ENCODE peak calls at places on chromosome 22, in ten cellular contexts. O is esophagus squamous epithelium, U is upper lobe of left lung, Q is thoracic aorta, E is fibroblast of lung, F is keratinocyte, A is heart right ventricle, V is left lung, R is psoas muscle, K is A673. D is an unnamed sample.

GRCh38 chr22:49979587-49980264 is 19.2 kb downstream of the PIM3 start:
- DNase-seq in O (no peak), U (peak), Q (no peak), E (peak), F (no peak), A (no peak), V (no peak), R (peak), K (peak), D (no peak)

GRCh38 chr22:35227248-35227647 is 30.0 kb upstream of the HMGXB4 start:
- DNase-seq in O (no peak), U (no peak), Q (no peak), E (no peak), F (no peak), A (no peak), V (no peak), R (no peak), K (no peak), D (no peak)

GRCh38 chr22:41574847-41575381 is 14.1 kb downstream of the CSDC2 start:
- DNase-seq in O (no peak), U (peak), Q (no peak), E (peak), F (no peak), A (peak), V (no peak), R (peak), K (no peak), D (no peak)

GRCh38 chr22:41565403-41566054 is 4.7 kb downstream of the CSDC2 start:
- DNase-seq in O (no peak), U (peak), Q (no peak), E (peak), F (no peak), A (no peak), V (no peak), R (no peak), K (peak), D (no peak)

GRCh38 chr22:20117656-20118571 is 888 bp upstream of the TRMT2A start:
- DNase-seq in O (no peak), U (no peak), Q (no peak), E (peak), F (no peak), A (peak), V (peak), R (peak), K (peak), D (no peak)

GRCh38 chr22:48957311-48957986 is 870.2 kb downstream of the BRD1 start:
- DNase-seq in O (no peak), U (peak), Q (no peak), E (no peak), F (no peak), A (no peak), V (peak), R (no peak), K (no peak), D (no peak)

GRCh38 chr22:50710221-50710620 is 27.8 kb upstream of the ACR start:
- DNase-seq in O (no peak), U (no peak), Q (no peak), E (no peak), F (no peak), A (no peak), V (peak), R (peak), K (no peak), D (no peak)

GRCh38 chr22:41021655-41022454 is 70.5 kb upstream of the EP300 start:
- DNase-seq in O (no peak), U (peak), Q (no peak), E (peak), F (no peak), A (peak), V (peak), R (peak), K (peak), D (peak)

GRCh38 chr22:48301421-48301820 is 1526.3 kb downstream of the BRD1 start:
- DNase-seq in O (no peak), U (peak), Q (no peak), E (no peak), F (no peak), A (no peak), V (no peak), R (no peak), K (no peak), D (no peak)

GRCh38 chr22:36816338-36816634 is 549 bp downstream of the PVALB start:
- DNase-seq in O (no peak), U (no peak), Q (no peak), E (no peak), F (no peak), A (no peak), V (no peak), R (no peak), K (no peak), D (no peak)

GRCh38 chr22:25492950-25493790 is 71.3 kb upstream of the GRK3 start:
- DNase-seq in O (no peak), U (no peak), Q (no peak), E (no peak), F (no peak), A (no peak), V (no peak), R (no peak), K (peak), D (no peak)

GRCh38 chr22:37752189-37753061 is 55.3 kb upstream of the GCAT start:
- DNase-seq in O (peak), U (peak), Q (peak), E (peak), F (peak), A (peak), V (peak), R (peak), K (peak), D (peak)

GRCh38 chr22:48856308-48856615 is 971.4 kb downstream of the BRD1 start:
- DNase-seq in O (no peak), U (no peak), Q (no peak), E (no peak), F (no peak), A (no peak), V (no peak), R (no peak), K (no peak), D (no peak)

GRCh38 chr22:27796829-27797792 is 4.4 kb downstream of the MN1 start:
- DNase-seq in O (no peak), U (no peak), Q (no peak), E (no peak), F (no peak), A (no peak), V (no peak), R (peak), K (no peak), D (no peak)

GRCh38 chr22:27533105-27533504 is 268.5 kb downstream of the MN1 start:
- DNase-seq in O (no peak), U (no peak), Q (no peak), E (no peak), F (no peak), A (no peak), V (no peak), R (no peak), K (no peak), D (no peak)

GRCh38 chr22:20298803-20299735 is 20.8 kb downstream of the DGCR6L start:
- DNase-seq in O (peak), U (peak), Q (peak), E (peak), F (peak), A (peak), V (peak), R (peak), K (peak), D (peak)

GRCh38 chr22:27879923-27880322 is 39.1 kb downstream of the PITPNB start:
- DNase-seq in O (no peak), U (no peak), Q (no peak), E (peak), F (no peak), A (no peak), V (no peak), R (no peak), K (peak), D (no peak)

GRCh38 chr22:33451851-33452469 is 393.8 kb upstream of the SYN3 start:
- DNase-seq in O (no peak), U (no peak), Q (no peak), E (no peak), F (no peak), A (no peak), V (no peak), R (no peak), K (no peak), D (no peak)

GRCh38 chr22:26471522-26471921 is 12.1 kb downstream of the HPS4 start:
- DNase-seq in O (no peak), U (peak), Q (no peak), E (peak), F (peak), A (no peak), V (no peak), R (peak), K (no peak), D (no peak)

GRCh38 chr22:30253205-30253852 is 6.8 kb upstream of the LIF start:
- DNase-seq in O (no peak), U (no peak), Q (no peak), E (peak), F (no peak), A (peak), V (peak), R (peak), K (no peak), D (no peak)

GRCh38 chr22:26585104-26585790 is 4.7 kb downstream of the TPST2 start:
- DNase-seq in O (no peak), U (peak), Q (no peak), E (peak), F (peak), A (peak), V (peak), R (peak), K (peak), D (no peak)

GRCh38 chr22:25110846-25111578 is 88.6 kb upstream of the CRYBB3 start:
- DNase-seq in O (no peak), U (peak), Q (peak), E (peak), F (peak), A (peak), V (no peak), R (peak), K (peak), D (peak)

GRCh38 chr22:49774046-49774445 is 53.6 kb downstream of the BRD1 start:
- DNase-seq in O (no peak), U (no peak), Q (no peak), E (no peak), F (no peak), A (no peak), V (peak), R (no peak), K (no peak), D (no peak)

GRCh38 chr22:27888310-27888709 is 30.7 kb downstream of the PITPNB start:
- DNase-seq in O (no peak), U (no peak), Q (no peak), E (no peak), F (no peak), A (no peak), V (no peak), R (no peak), K (no peak), D (no peak)

GRCh38 chr22:32801436-32802290 is at the start of gene TIMP3:
- DNase-seq in O (no peak), U (peak), Q (peak), E (peak), F (no peak), A (peak), V (peak), R (peak), K (peak), D (peak)

GRCh38 chr22:25111579-25112517 is 87.8 kb upstream of the CRYBB3 start:
- DNase-seq in O (no peak), U (peak), Q (peak), E (no peak), F (no peak), A (no peak), V (peak), R (peak), K (no peak), D (peak)

GRCh38 chr22:35736701-35737100 is 19.0 kb downstream of the APOL5 start:
- DNase-seq in O (no peak), U (no peak), Q (no peak), E (no peak), F (no peak), A (no peak), V (no peak), R (no peak), K (no peak), D (no peak)

GRCh38 chr22:28332410-28332809 is 347.2 kb downstream of the TTC28 start:
- DNase-seq in O (no peak), U (no peak), Q (no peak), E (peak), F (no peak), A (no peak), V (no peak), R (no peak), K (no peak), D (no peak)

GRCh38 chr22:35731321-35731720 is 13.6 kb downstream of the APOL5 start:
- DNase-seq in O (no peak), U (no peak), Q (no peak), E (no peak), F (no peak), A (no peak), V (no peak), R (no peak), K (no peak), D (no peak)

GRCh38 chr22:41401781-41402648 is 20.3 kb downstream of the TEF start:
- DNase-seq in O (no peak), U (peak), Q (no peak), E (peak), F (no peak), A (peak), V (peak), R (peak), K (peak), D (no peak)

GRCh38 chr22:17281026-17281809 is 62.0 kb upstream of the ADA2 start:
- DNase-seq in O (no peak), U (no peak), Q (no peak), E (no peak), F (no peak), A (no peak), V (no peak), R (no peak), K (no peak), D (no peak)
- H3K27ac ChIP-seq in O (no peak), U (no peak), Q (no peak), E (no peak), F (no peak), A (no peak), V (no peak), R (no peak), K (no peak), D (no peak)

GRCh38 chr22:46734830-46735453 is 3.1 kb downstream of the CERK start:
- DNase-seq in O (no peak), U (peak), Q (no peak), E (no peak), F (no peak), A (no peak), V (peak), R (no peak), K (no peak), D (no peak)
- TF ChIP-seq CTCF in O (no peak), U (no peak), Q (no peak), E (no peak), F (no peak), A (no peak), V (no peak), R (no peak), K (no peak), D (no peak)

GRCh38 chr22:39897841-39898240 is 3.0 kb upstream of the GRAP2 start:
- DNase-seq in O (no peak), U (no peak), Q (no peak), E (no peak), F (no peak), A (no peak), V (no peak), R (no peak), K (no peak), D (no peak)
- H3K27ac ChIP-seq in O (no peak), U (no peak), Q (no peak), E (no peak), F (no peak), A (no peak), V (no peak), R (no peak), K (no peak), D (no peak)

DNA sequence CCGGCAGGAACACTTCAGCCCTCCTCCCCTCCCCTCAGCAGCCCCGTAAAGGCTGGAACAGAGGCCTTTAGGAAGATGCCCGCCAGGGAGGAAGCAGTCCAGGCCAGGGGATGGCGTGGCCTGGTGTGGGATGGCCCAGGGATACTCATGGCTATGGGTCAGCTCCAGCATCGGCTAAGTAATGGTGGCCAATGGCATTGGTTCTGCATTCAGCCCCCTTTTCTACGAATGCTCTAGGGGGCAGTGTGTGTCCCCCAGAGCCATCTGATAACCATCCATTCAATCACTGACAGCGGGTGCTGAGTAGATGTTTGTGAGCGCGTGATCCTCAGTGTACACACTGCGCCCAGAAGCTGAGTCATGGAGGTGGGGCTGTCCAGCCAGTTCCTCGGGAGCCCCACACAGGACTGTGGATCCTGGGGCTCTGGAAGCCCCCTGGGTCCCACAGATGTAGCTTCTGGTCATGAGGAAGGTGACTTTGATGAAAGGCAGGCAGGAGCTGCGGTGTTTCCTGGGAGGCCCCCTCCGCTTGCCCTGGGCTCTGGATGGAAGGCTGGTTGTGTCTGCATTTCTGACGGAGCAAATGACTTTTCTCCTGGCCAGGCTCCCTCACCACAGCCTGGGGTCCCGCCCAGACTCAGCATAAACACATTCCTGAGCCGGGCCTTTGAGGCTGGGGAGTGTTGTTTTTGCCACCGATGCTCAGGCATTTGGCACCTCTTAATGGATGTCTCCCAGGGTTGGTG is 46.5 kb downstream of the FBLN1 start:
- DNase-seq in O (no peak), U (peak), Q (peak), E (peak), F (no peak), A (no peak), V (no peak), R (peak), K (peak), D (peak)
- TF ChIP-seq CTCF in O (peak), U (no peak), Q (peak), E (peak), F (peak), A (no peak), V (no peak), R (peak), K (peak), D (no peak)

GRCh38 chr22:43186272-43187170 is at the start of gene TTLL12:
- DNase-seq in O (no peak), U (peak), Q (no peak), E (peak), F (no peak), A (peak), V (peak), R (peak), K (peak), D (no peak)

GRCh38 chr22:43185860-43186261 is 1.1 kb downstream of the TTLL12 start:
- DNase-seq in O (no peak), U (peak), Q (no peak), E (peak), F (no peak), A (peak), V (peak), R (peak), K (peak), D (peak)

GRCh38 chr22:43183496-43184263 is 3.3 kb downstream of the TTLL12 start:
- DNase-seq in O (no peak), U (no peak), Q (no peak), E (peak), F (no peak), A (no peak), V (peak), R (no peak), K (peak), D (no peak)

GRCh38 chr22:43188829-43189545 is 2.1 kb upstream of the TTLL12 start:
- DNase-seq in O (no peak), U (no peak), Q (no peak), E (no peak), F (no peak), A (no peak), V (peak), R (no peak), K (no peak), D (no peak)

DNA sequence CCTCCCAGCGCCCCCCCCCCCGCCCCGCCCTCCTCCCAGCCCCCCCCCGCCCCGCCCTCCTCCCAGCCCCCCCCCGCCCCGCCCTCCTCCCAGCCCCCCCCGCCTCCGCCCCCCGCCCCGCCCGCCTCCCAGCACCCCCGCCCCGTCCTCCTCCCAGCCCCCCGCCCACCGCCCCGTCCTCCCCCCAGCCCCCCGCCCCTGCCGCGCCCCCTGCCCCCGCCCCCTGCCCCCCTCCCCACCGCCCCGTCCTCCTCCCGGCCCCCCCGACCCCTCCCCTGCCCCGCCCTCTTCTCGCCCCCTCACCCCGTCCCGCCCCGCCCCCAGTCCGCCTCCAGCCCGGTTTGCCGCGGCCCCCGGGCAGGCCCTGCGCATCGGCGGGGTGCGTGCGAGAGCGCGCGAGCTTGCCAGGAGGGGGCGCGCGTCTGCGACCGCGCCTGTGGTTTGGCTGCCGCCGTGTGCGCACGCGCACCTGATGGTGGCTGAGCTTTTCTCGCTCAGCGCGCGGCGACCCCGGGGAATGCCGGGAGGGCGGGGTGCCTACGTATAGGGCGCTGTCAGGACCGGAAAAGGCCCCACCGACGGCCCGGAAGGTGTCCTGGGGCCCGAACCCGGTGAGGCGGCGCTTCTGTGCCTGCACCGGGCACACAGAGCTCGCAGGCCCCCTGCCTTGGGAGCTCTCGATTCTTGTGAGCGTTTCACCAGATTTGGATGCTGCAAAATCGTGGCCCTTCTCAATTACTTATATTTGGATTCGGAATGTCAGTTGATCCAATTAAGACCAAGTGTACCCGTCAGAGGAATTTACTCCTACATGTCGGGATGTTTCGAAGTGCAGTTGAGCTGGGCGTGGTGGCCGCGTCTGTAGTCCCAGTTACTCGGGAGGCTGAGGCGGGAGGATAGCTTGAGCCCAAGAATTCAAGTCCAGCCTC is 501 bp upstream of the TTLL12 start:
- DNase-seq in O (peak), U (peak), Q (peak), E (peak), F (peak), A (peak), V (peak), R (peak), K (peak), D (peak)
- H3K27ac ChIP-seq in O (peak), U (peak), Q (peak), E (peak), F (peak), A (peak), V (peak), R (peak), K (peak), D (peak)

D was measured in breast epithelium.